ENCODE peak calls at places on chromosomes 12 and 14, in seven cellular contexts. B, A, I, H, K, D and U are unnamed samples.

GRCh38 chr14:65239143-65239672 is 136.9 kb upstream of the MAX start:
- DNase-seq in A (no peak), K (peak), I (no peak), H (no peak), B (peak), D (no peak), U (no peak)

GRCh38 chr12:2877959-2878732 is 1.1 kb downstream of the RHNO1 start:
- DNase-seq in D (no peak), K (peak), H (no peak), I (no peak), B (no peak), A (no peak), U (peak)

GRCh38 chr14:87152701-87153100 is 840.3 kb downstream of the GALC start:
- DNase-seq in H (no peak), D (no peak), B (no peak), K (no peak), I (no peak), A (no peak), U (no peak)

GRCh38 chr12:128609861-128610260 is 213.9 kb downstream of the SLC15A4 start:
- DNase-seq in K (no peak), A (no peak), D (no peak), H (no peak), B (no peak), I (no peak), U (peak)

GRCh38 chr12:27796093-27796492 is 16.1 kb upstream of the MANSC4 start:
- DNase-seq in B (no peak), K (no peak), A (no peak), D (no peak), I (no peak), H (no peak), U (no peak)

GRCh38 chr14:22386924-22387775 is 201.9 kb downstream of the DAD1 start:
- DNase-seq in I (peak), K (peak), D (no peak), H (no peak), A (no peak), B (no peak), U (peak)

GRCh38 chr14:67622675-67623074 is 3.0 kb downstream of the ARG2 start:
- DNase-seq in K (peak), A (no peak), H (peak), I (peak), D (no peak), B (peak), U (peak)

GRCh38 chr14:103086771-103087342 is 2.8 kb downstream of the LBHD2 start:
- DNase-seq in H (no peak), K (no peak), B (no peak), D (no peak), A (no peak), I (no peak), U (no peak)

GRCh38 chr12:117680311-117680710 is 288.5 kb downstream of the KSR2 start:
- DNase-seq in K (peak), H (no peak), D (no peak), A (no peak), I (no peak), B (peak), U (no peak)

GRCh38 chr12:96457191-96457930 is 32.0 kb upstream of the CFAP54 start:
- DNase-seq in I (no peak), B (no peak), D (no peak), K (no peak), H (no peak), A (no peak), U (no peak)

GRCh38 chr12:109944975-109945374 is 44.9 kb downstream of the TCHP start:
- DNase-seq in D (no peak), B (no peak), I (no peak), A (no peak), K (peak), H (no peak), U (peak)

GRCh38 chr14:82872494-82872893 is 1338.8 kb upstream of the SEL1L start:
- DNase-seq in K (no peak), I (no peak), A (no peak), H (no peak), B (no peak), D (no peak), U (no peak)

GRCh38 chr14:94394594-94395305 is 6.3 kb upstream of the SERPINA1 start:
- DNase-seq in K (no peak), H (peak), D (peak), A (no peak), B (no peak), I (no peak), U (no peak)

GRCh38 chr14:68285421-68286179 is 466.0 kb downstream of the RAD51B start:
- DNase-seq in B (no peak), H (no peak), I (no peak), K (no peak), D (peak), A (peak), U (no peak)

GRCh38 chr14:103091041-103091882 is 3.3 kb upstream of the EXOC3L4 start:
- DNase-seq in D (peak), K (peak), H (no peak), A (peak), I (no peak), B (no peak), U (peak)

GRCh38 chr12:3658327-3659163 is 94.4 kb downstream of the CRACR2A start:
- DNase-seq in D (peak), K (no peak), A (peak), I (no peak), B (no peak), H (no peak), U (peak)

GRCh38 chr14:75440733-75441474 is 13.1 kb downstream of the JDP2 start:
- DNase-seq in I (no peak), D (no peak), B (peak), A (no peak), K (peak), H (peak), U (no peak)

GRCh38 chr12:74317078-74317581 is 220.5 kb upstream of the ATXN7L3B start:
- DNase-seq in B (no peak), H (peak), K (peak), A (no peak), I (no peak), D (no peak), U (peak)

GRCh38 chr14:99599440-99599839 is 4.6 kb downstream of the CCDC85C start:
- DNase-seq in A (no peak), D (no peak), B (no peak), H (no peak), K (no peak), I (no peak), U (no peak)

GRCh38 chr12:118013283-118013682 is 3.2 kb upstream of the RFC5 start:
- DNase-seq in H (no peak), B (no peak), D (no peak), I (no peak), K (no peak), A (no peak), U (no peak)

GRCh38 chr12:64450711-64451486 is 1.0 kb upstream of the TBK1 start:
- DNase-seq in K (peak), B (no peak), A (no peak), I (no peak), H (no peak), D (no peak), U (peak)

GRCh38 chr12:46452061-46452615 is 79.6 kb upstream of the SLC38A2 start:
- DNase-seq in D (no peak), K (peak), H (no peak), A (no peak), B (no peak), I (no peak), U (no peak)

GRCh38 chr12:55797068-55797467 is 20.5 kb downstream of the SARNP start:
- DNase-seq in H (peak), K (peak), B (no peak), D (peak), I (no peak), A (peak), U (peak)

GRCh38 chr12:107027304-107028053 is 40.5 kb upstream of the MTERF2 start:
- DNase-seq in I (peak), K (peak), A (no peak), D (no peak), H (peak), B (peak), U (peak)

GRCh38 chr12:14416658-14417057 is 51.2 kb downstream of the ATF7IP start:
- DNase-seq in I (peak), A (peak), B (no peak), H (no peak), K (peak), D (peak), U (peak)

GRCh38 chr12:113021500-113021899 is 35.0 kb upstream of the DTX1 start:
- DNase-seq in A (no peak), D (no peak), B (no peak), H (no peak), I (no peak), K (no peak), U (no peak)

GRCh38 chr12:97168804-97169203 is 261.7 kb downstream of the NEDD1 start:
- DNase-seq in B (no peak), H (no peak), I (no peak), A (no peak), D (no peak), K (no peak), U (no peak)

GRCh38 chr14:44462372-44462771 is 44.7 kb downstream of the FSCB start:
- DNase-seq in A (no peak), H (no peak), B (no peak), D (no peak), K (no peak), I (no peak), U (no peak)

GRCh38 chr14:34053666-34054065 is 102.8 kb upstream of the EGLN3 start:
- DNase-seq in H (peak), D (no peak), B (no peak), I (no peak), A (no peak), K (no peak), U (peak)

GRCh38 chr14:59475709-59476108 is 8.5 kb downstream of the L3HYPDH start:
- DNase-seq in D (no peak), H (no peak), I (no peak), A (no peak), K (no peak), B (no peak), U (no peak)

GRCh38 chr12:124492879-124493808 is 74.3 kb downstream of the NCOR2 start:
- DNase-seq in D (no peak), B (no peak), A (no peak), K (no peak), I (no peak), H (no peak), U (no peak)

GRCh38 chr12:14886271-14886670 is 617 bp upstream of the MGP start:
- DNase-seq in A (no peak), D (no peak), B (no peak), H (no peak), I (no peak), K (no peak), U (no peak)

GRCh38 chr12:75511116-75512048 is at the start of gene KRR1:
- DNase-seq in B (peak), A (peak), D (peak), I (peak), H (peak), K (peak), U (peak)

GRCh38 chr12:120483621-120484020 is 12.3 kb upstream of the DYNLL1 start:
- DNase-seq in A (no peak), D (no peak), I (no peak), H (no peak), K (no peak), B (no peak), U (no peak)

GRCh38 chr12:124854637-124855184 is 9.0 kb downstream of the SCARB1 start:
- DNase-seq in I (no peak), D (no peak), B (no peak), H (no peak), K (no peak), A (no peak), U (no peak)

GRCh38 chr14:69985456-69985855 is 106.2 kb downstream of the SMOC1 start:
- DNase-seq in H (no peak), I (no peak), K (no peak), D (no peak), B (no peak), A (no peak), U (no peak)

GRCh38 chr14:42374332-42374731 is 767.7 kb downstream of the LRFN5 start:
- DNase-seq in K (no peak), A (no peak), H (no peak), B (no peak), I (no peak), D (no peak), U (no peak)

GRCh38 chr14:80587096-80587724 is 354.3 kb downstream of the CEP128 start:
- DNase-seq in A (no peak), H (no peak), D (peak), B (no peak), I (peak), K (peak), U (peak)